ENCODE peak calls at places on chromosomes 4 and X, in eight cellular contexts. O is activated T-cell treated with anti-CD3 and anti-CD28 coated beads, Interleukin-2, amount 50 U/mL, for 72 hours; L is heart right ventricle; E is T-helper 9 cell; M is foreskin fibroblast; G is H54; R is right lobe of liver; I is NCI-H1694 treated with DMSO at 0.1 percent for 48 hours. K is an unnamed sample.

GRCh38 chrX:45524805-45525204 is 324.1 kb upstream of the DIPK2B start:
- DNase-seq in E (no peak), G (no peak), M (no peak), I (no peak), L (no peak), R (no peak), O (no peak), K (no peak)

GRCh38 chr4:85793256-85793655 is 318.3 kb downstream of the ARHGAP24 start:
- DNase-seq in G (no peak), O (no peak), L (no peak), R (no peak), I (no peak), E (no peak), M (no peak), K (no peak)

GRCh38 chr4:139791681-139792080 is 126.1 kb downstream of the MGST2 start:
- DNase-seq in G (no peak), I (peak), M (no peak), O (no peak), L (no peak), R (no peak), E (no peak), K (no peak)

GRCh38 chrX:37746268-37746931 is 33.5 kb upstream of the CYBB start:
- DNase-seq in R (no peak), M (peak), E (no peak), L (no peak), O (peak), G (peak), I (no peak), K (no peak)

GRCh38 chr4:107862658-107863057 is 37.9 kb downstream of the SGMS2 start:
- DNase-seq in E (no peak), I (no peak), M (peak), G (peak), R (peak), L (peak), O (peak), K (no peak)

GRCh38 chrX:37349131-37350033 is at the start of gene PRRG1:
- DNase-seq in G (peak), E (no peak), O (no peak), M (peak), L (peak), R (peak), I (peak), K (no peak)

GRCh38 chr4:134202557-134202956 is 968 bp upstream of the PABPC4L start:
- DNase-seq in G (no peak), R (no peak), L (no peak), O (no peak), M (no peak), I (no peak), E (no peak), K (no peak)

GRCh38 chr4:150002561-150002960 is 75.7 kb upstream of the DCLK2 start:
- DNase-seq in I (no peak), L (no peak), G (no peak), O (no peak), E (no peak), R (no peak), M (no peak), K (no peak)

GRCh38 chrX:30313322-30313721 is 4.1 kb upstream of the NR0B1 start:
- DNase-seq in E (no peak), L (no peak), I (no peak), G (no peak), O (no peak), M (no peak), R (no peak), K (no peak)

GRCh38 chr4:20839957-20840356 is 139.7 kb downstream of the PACRGL start:
- DNase-seq in G (no peak), L (no peak), R (no peak), O (no peak), M (peak), I (no peak), E (no peak), K (no peak)

GRCh38 chr4:73620115-73620792 is at the start of gene RASSF6:
- DNase-seq in L (no peak), I (no peak), E (no peak), R (peak), G (no peak), M (peak), O (peak), K (no peak)

K was measured in effector CD8-positive, alpha-beta T cell.